ENCODE peak calls at places on chromosomes 13 and 19, in six cellular contexts. A is NCI-H1105; X is stimulated activated CD4-positive, alpha-beta T cell treated with anti-CD3 and anti-CD28 coated beads, Interleukin-4, amount 100 ng/mL, for 24 hours; K is MCF 10A; F is nephron progenitor cell; G is NCI-H1417. B is an unnamed sample.

GRCh38 chr19:6252066-6252465 is 27.7 kb downstream of the MLLT1 start:
- DNase-seq in G (no peak), F (no peak), X (no peak), K (no peak), A (no peak), B (no peak)

GRCh38 chr19:39166571-39167391 is 30.0 kb upstream of the NCCRP1 start:
- DNase-seq in K (no peak), X (no peak), G (no peak), A (no peak), F (peak; percentile 30), B (no peak)

GRCh38 chr19:54481326-54481930 is 8.3 kb upstream of the CDC42EP5 start:
- DNase-seq in K (peak; percentile 59), F (peak; percentile 81), X (peak; percentile 45), G (peak; percentile 34), A (peak; percentile 55), B (peak; percentile 49)

GRCh38 chr13:41802684-41803554 is 158.0 kb downstream of the VWA8 start:
- DNase-seq in K (peak; percentile 64), F (no peak), G (no peak), A (no peak), X (peak; percentile 26), B (peak; percentile 11)

GRCh38 chr19:42284641-42285341 is 15.7 kb downstream of the CIC start:
- DNase-seq in G (peak; percentile 18), A (no peak), K (no peak), X (no peak), F (no peak), B (no peak)

GRCh38 chr13:113791226-113791625 is 32.2 kb downstream of the TMEM255B start:
- DNase-seq in A (no peak), F (no peak), X (no peak), G (no peak), K (no peak), B (no peak)

GRCh38 chr19:4742717-4743646 is 19.3 kb upstream of the DPP9 start:
- DNase-seq in K (no peak), G (peak; percentile 98), X (no peak), F (peak; percentile 26), A (peak; percentile 80), B (no peak)

GRCh38 chr19:1251503-1252220 is 3.3 kb downstream of the MIDN start:
- DNase-seq in A (no peak), K (no peak), F (peak; percentile 36), X (peak; percentile 65), G (no peak), B (peak; percentile 73)

GRCh38 chr13:50948576-50948975 is 39.0 kb downstream of the RNASEH2B start:
- DNase-seq in G (no peak), A (no peak), K (no peak), X (no peak), F (no peak), B (no peak)

GRCh38 chr19:40633207-40633606 is 32.0 kb downstream of the LTBP4 start:
- DNase-seq in A (no peak), G (no peak), K (no peak), F (no peak), X (no peak), B (no peak)

GRCh38 chr19:2494447-2495129 is 18.7 kb downstream of the GADD45B start:
- DNase-seq in X (peak; percentile 54), A (no peak), F (peak; percentile 67), K (peak; percentile 45), G (no peak), B (peak; percentile 62)

GRCh38 chr19:35911790-35912189 is 3.7 kb upstream of the TYROBP start:
- DNase-seq in A (peak; percentile 23), F (no peak), K (peak; percentile 96), X (no peak), G (no peak), B (peak; percentile 42)

GRCh38 chr13:104837756-104838155 is 1697.7 kb downstream of the EFNB2 start:
- DNase-seq in G (no peak), F (no peak), X (no peak), K (peak; percentile 41), A (no peak), B (no peak)

GRCh38 chr19:10288662-10289166 is 1.0 kb upstream of the ICAM5 start:
- DNase-seq in G (no peak), K (peak; percentile 85), F (peak; percentile 75), A (peak; percentile 14), X (peak; percentile 45), B (peak; percentile 64)

GRCh38 chr19:52946322-52947310 is 16.1 kb downstream of the ZNF816 start:
- DNase-seq in K (no peak), F (peak; percentile 43), X (no peak), G (peak; percentile 60), A (no peak), B (no peak)

B was measured in stimulated activated naive CD8-positive, alpha-beta T cell treated with anti-CD3 and anti-CD28 coated beads, Interleukin-15, Interleukin-2, amounts not matched to agents 100 U/mL and 50 U/mL, for 24 hours.